ENCODE peak calls at places on chromosome 3, in nine cellular contexts. Y, R, U, A, G, Z, K, M and S are unnamed samples.

GRCh38 chr3:99952306-99952705 is 134.6 kb downstream of the CMSS1 start:
- DNase-seq in K (no peak), R (no peak), M (no peak), Z (peak), G (no peak), U (peak), Y (no peak), A (no peak), S (peak)

GRCh38 chr3:197305854-197306253 is 7.4 kb upstream of the DLG1 start:
- DNase-seq in R (no peak), Z (peak), G (no peak), Y (peak), M (peak), U (peak), A (peak), K (no peak), S (peak)

GRCh38 chr3:181725033-181725775 is 13.5 kb downstream of the SOX2 start:
- DNase-seq in A (peak), K (no peak), R (no peak), Z (no peak), M (no peak), U (no peak), G (no peak), Y (no peak), S (no peak)

GRCh38 chr3:53890726-53891499 is 746 bp downstream of the SELENOK start:
- DNase-seq in G (peak), A (peak), R (no peak), U (peak), Z (peak), Y (no peak), M (peak), K (no peak), S (peak)

GRCh38 chr3:128559486-128560225 is 66.7 kb upstream of the GATA2 start:
- DNase-seq in Z (no peak), R (no peak), A (no peak), G (no peak), Y (no peak), M (no peak), K (peak), U (no peak), S (no peak)

GRCh38 chr3:56966509-56966908 is 94.0 kb upstream of the SPATA12 start:
- DNase-seq in Z (no peak), G (no peak), M (no peak), A (no peak), R (no peak), K (no peak), U (no peak), Y (no peak), S (no peak)

GRCh38 chr3:3200632-3201212 is 21.2 kb upstream of the CRBN start:
- DNase-seq in K (no peak), Y (peak), G (peak), R (peak), Z (peak), M (peak), U (peak), A (peak), S (peak)

GRCh38 chr3:50674349-50675178 is at the start of gene DOCK3:
- DNase-seq in U (peak), Y (peak), R (peak), G (peak), K (peak), Z (peak), A (peak), M (no peak), S (peak)

GRCh38 chr3:161925749-161926360 is 429.2 kb downstream of the OTOL1 start:
- DNase-seq in M (no peak), R (no peak), K (no peak), G (no peak), U (no peak), Z (no peak), Y (no peak), A (no peak), S (no peak)

GRCh38 chr3:67083277-67083676 is 85.2 kb downstream of the KBTBD8 start:
- DNase-seq in M (peak), Y (no peak), A (no peak), U (no peak), R (no peak), K (no peak), Z (no peak), G (no peak), S (peak)

GRCh38 chr3:174010902-174011301 is 613.4 kb downstream of the NLGN1 start:
- DNase-seq in M (no peak), R (no peak), G (no peak), K (no peak), U (no peak), A (no peak), Z (no peak), Y (no peak), S (no peak)

GRCh38 chr3:194344012-194344411 is 7.1 kb downstream of the CPN2 start:
- DNase-seq in K (peak), Z (peak), R (peak), U (peak), G (peak), Y (no peak), A (peak), M (peak), S (peak)

GRCh38 chr3:60303160-60303559 is 948.1 kb downstream of the FHIT start:
- DNase-seq in M (no peak), U (no peak), G (no peak), A (no peak), K (no peak), Z (no peak), R (no peak), Y (no peak), S (peak)